ENCODE peak calls at places on chromosomes 13 and 19, in four cellular contexts. One of them, this sample, is unnamed.

GRCh38 chr19:52343548-52343947 is 7.5 kb downstream of the ZNF610 start:
- DNase-seq in CD8-positive, alpha-beta T cell: peak; percentile 24
- DNase-seq in psoas muscle: peak; percentile 19
- DNase-seq in heart left ventricle: peak; percentile 58
- DNase-seq in this sample: peak; percentile 15

GRCh38 chr13:47135800-47136658 is 239.2 kb upstream of the HTR2A start:
- DNase-seq in CD8-positive, alpha-beta T cell: no peak
- DNase-seq in psoas muscle: no peak
- DNase-seq in heart left ventricle: no peak
- DNase-seq in this sample: no peak

GRCh38 chr19:16888629-16889371 is at the start of gene F2RL3:
- DNase-seq in CD8-positive, alpha-beta T cell: no peak
- DNase-seq in heart left ventricle: peak; percentile 68
- DNase-seq in psoas muscle: peak; percentile 55
- DNase-seq in this sample: peak; percentile 78

GRCh38 chr13:80945328-80945727 is 604.4 kb upstream of the SPRY2 start:
- DNase-seq in psoas muscle: no peak
- DNase-seq in CD8-positive, alpha-beta T cell: no peak
- DNase-seq in heart left ventricle: no peak
- DNase-seq in this sample: no peak

GRCh38 chr19:38273499-38273898 is 9.1 kb downstream of the SPINT2 start:
- DNase-seq in CD8-positive, alpha-beta T cell: no peak
- DNase-seq in psoas muscle: no peak
- DNase-seq in heart left ventricle: no peak
- DNase-seq in this sample: no peak

GRCh38 chr13:78382481-78382880 is 220.9 kb downstream of the POU4F1 start:
- DNase-seq in heart left ventricle: peak; percentile 13
- DNase-seq in psoas muscle: no peak
- DNase-seq in CD8-positive, alpha-beta T cell: no peak
- DNase-seq in this sample: no peak

GRCh38 chr13:26867451-26868067 is 107.0 kb upstream of the GPR12 start:
- DNase-seq in CD8-positive, alpha-beta T cell: no peak
- DNase-seq in heart left ventricle: peak; percentile 15
- DNase-seq in psoas muscle: no peak
- DNase-seq in this sample: no peak

GRCh38 chr19:43438291-43439162 is 23.8 kb downstream of the TEX101 start:
- DNase-seq in CD8-positive, alpha-beta T cell: no peak
- DNase-seq in heart left ventricle: peak; percentile 74
- DNase-seq in psoas muscle: peak; percentile 20
- DNase-seq in this sample: no peak

GRCh38 chr19:48452656-48453480 is 2.5 kb upstream of the KCNJ14 start:
- DNase-seq in CD8-positive, alpha-beta T cell: no peak
- DNase-seq in psoas muscle: no peak
- DNase-seq in heart left ventricle: no peak
- DNase-seq in this sample: no peak

GRCh38 chr19:6744381-6745288 is 5.2 kb downstream of the TRIP10 start:
- DNase-seq in heart left ventricle: peak; percentile 95
- DNase-seq in psoas muscle: peak; percentile 91
- DNase-seq in CD8-positive, alpha-beta T cell: no peak
- DNase-seq in this sample: no peak

GRCh38 chr19:48393559-48394330 is at the start of gene GRIN2D:
- DNase-seq in psoas muscle: no peak
- DNase-seq in heart left ventricle: no peak
- DNase-seq in CD8-positive, alpha-beta T cell: no peak
- DNase-seq in this sample: no peak

GRCh38 chr13:114162533-114162922 is 16.5 kb upstream of the CFAP97D2 start:
- DNase-seq in psoas muscle: no peak
- DNase-seq in heart left ventricle: no peak
- DNase-seq in CD8-positive, alpha-beta T cell: no peak
- DNase-seq in this sample: no peak

GRCh38 chr13:111076156-111077013 is 38.7 kb upstream of the ARHGEF7 start:
- DNase-seq in psoas muscle: no peak
- DNase-seq in heart left ventricle: no peak
- DNase-seq in CD8-positive, alpha-beta T cell: no peak
- DNase-seq in this sample: no peak

GRCh38 chr13:92175330-92175729 is 776.9 kb downstream of the GPC5 start:
- DNase-seq in heart left ventricle: peak; percentile 9
- DNase-seq in CD8-positive, alpha-beta T cell: no peak
- DNase-seq in psoas muscle: no peak
- DNase-seq in this sample: peak; percentile 74

GRCh38 chr13:100304241-100304640 is 215.3 kb downstream of the PCCA start:
- DNase-seq in heart left ventricle: no peak
- DNase-seq in psoas muscle: no peak
- DNase-seq in CD8-positive, alpha-beta T cell: no peak
- DNase-seq in this sample: no peak

GRCh38 chr13:67278230-67278629 is 48.1 kb upstream of the PCDH9 start:
- DNase-seq in psoas muscle: no peak
- DNase-seq in CD8-positive, alpha-beta T cell: no peak
- DNase-seq in heart left ventricle: no peak
- DNase-seq in this sample: no peak

GRCh38 chr19:43229315-43229714 is 23.9 kb upstream of the PSG4 start:
- DNase-seq in heart left ventricle: no peak
- DNase-seq in CD8-positive, alpha-beta T cell: no peak
- DNase-seq in psoas muscle: no peak
- DNase-seq in this sample: peak; percentile 47

GRCh38 chr19:15300533-15301194 is 31.7 kb downstream of the BRD4 start:
- DNase-seq in CD8-positive, alpha-beta T cell: no peak
- DNase-seq in psoas muscle: no peak
- DNase-seq in heart left ventricle: no peak
- DNase-seq in this sample: no peak

GRCh38 chr19:15304140-15304705 is 28.1 kb downstream of the BRD4 start:
- DNase-seq in heart left ventricle: peak; percentile 37
- DNase-seq in CD8-positive, alpha-beta T cell: no peak
- DNase-seq in psoas muscle: no peak
- DNase-seq in this sample: no peak

GRCh38 chr19:15299568-15300409 is 32.5 kb downstream of the BRD4 start:
- DNase-seq in heart left ventricle: no peak
- DNase-seq in CD8-positive, alpha-beta T cell: no peak
- DNase-seq in psoas muscle: no peak
- DNase-seq in this sample: no peak

GRCh38 chr19:15305582-15306334 is 26.6 kb downstream of the BRD4 start:
- DNase-seq in psoas muscle: no peak
- DNase-seq in CD8-positive, alpha-beta T cell: no peak
- DNase-seq in heart left ventricle: no peak
- DNase-seq in this sample: no peak

DNA sequence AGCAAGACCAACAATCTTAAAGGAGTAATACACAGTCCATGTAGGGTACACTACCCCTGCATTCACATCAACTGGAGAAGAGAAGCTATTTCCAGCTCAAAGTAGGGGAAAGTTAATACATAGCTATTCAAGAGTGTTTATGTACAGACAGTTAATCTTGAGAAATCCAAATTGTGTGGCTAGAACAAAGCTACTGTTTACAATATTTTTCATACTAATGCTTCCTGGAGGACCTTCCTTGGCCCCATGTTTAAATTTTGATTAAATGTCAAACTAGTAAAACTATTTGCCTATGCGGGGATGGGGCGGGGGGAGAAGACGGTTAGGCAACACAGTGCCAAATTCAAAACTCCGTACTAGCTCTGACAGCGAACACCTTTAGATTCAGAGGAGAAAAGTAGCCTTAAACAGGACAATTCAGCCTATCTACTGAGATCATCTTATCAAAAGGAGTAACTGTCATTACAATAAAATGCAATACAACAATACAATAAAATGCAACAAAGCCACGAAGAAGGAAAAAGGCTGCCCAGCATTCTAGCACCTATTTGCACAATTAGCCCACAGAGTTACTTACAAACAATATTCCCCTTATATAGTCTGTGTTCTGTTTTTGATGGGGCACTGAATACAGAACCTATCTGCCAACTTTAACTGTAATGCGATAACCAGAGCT is 29.1 kb downstream of the BRD4 start:
- DNase-seq in psoas muscle: no peak
- DNase-seq in heart left ventricle: no peak
- DNase-seq in CD8-positive, alpha-beta T cell: no peak
- DNase-seq in this sample: no peak
- H3K4me1 ChIP-seq in psoas muscle: peaks cover 88% of the 10 kb centered on the region
- H3K4me1 ChIP-seq in heart left ventricle: peaks cover 88% of the 10 kb centered on the region
- H3K4me1 ChIP-seq in CD8-positive, alpha-beta T cell: peaks cover 73% of the 10 kb centered on the region
- H3K4me1 ChIP-seq in this sample: peaks cover 8% of the 10 kb centered on the region

DNA sequence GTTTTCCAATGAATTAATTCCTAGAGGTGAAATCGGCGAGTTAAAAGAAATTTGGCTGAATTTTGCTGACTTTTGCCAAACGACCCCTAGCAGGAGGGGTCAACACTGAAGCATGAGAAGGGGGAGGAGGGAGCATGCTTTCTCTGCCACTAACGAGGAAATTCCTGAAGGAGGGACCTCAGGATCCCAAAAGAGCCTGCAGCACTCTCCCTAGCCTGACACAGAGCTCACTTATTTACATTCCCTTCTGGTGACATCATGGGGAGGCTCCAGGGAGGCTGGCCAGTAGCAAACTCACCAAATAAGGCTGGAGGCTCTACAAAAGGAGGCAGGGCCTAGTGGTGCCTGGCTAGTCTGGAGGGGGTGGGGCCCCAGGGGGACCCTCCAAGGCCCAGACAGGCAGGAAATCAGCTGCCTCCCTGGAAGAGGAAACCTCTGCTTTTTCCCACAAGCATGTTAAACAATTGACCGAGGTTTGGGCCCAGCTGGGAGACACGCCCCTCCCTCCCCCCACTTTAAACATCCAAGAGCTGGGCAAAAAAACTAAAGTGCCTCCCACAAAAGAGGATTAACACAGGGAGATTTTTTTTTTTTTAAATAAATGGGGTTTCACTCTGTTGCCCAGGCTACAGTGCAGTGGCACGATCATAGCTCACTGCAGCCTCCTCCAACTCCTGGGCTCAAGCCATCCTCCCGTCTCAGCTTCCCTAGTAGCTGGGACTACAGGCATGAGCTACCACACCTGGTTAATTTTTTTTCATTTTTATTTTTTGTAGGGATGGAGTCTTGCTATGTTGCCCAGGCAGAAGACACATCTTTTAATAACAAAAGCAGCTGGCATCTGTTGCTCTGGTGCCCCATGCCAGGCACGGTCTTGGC is 2.1 kb downstream of the DAPK3 start:
- DNase-seq in CD8-positive, alpha-beta T cell: no peak
- DNase-seq in heart left ventricle: peak; percentile 96
- DNase-seq in psoas muscle: peak; percentile 84
- DNase-seq in this sample: no peak
- H3K4me1 ChIP-seq in CD8-positive, alpha-beta T cell: peaks cover 20% of the 10 kb centered on the region
- H3K4me1 ChIP-seq in heart left ventricle: peaks cover 54% of the 10 kb centered on the region
- H3K4me1 ChIP-seq in psoas muscle: peaks cover 47% of the 10 kb centered on the region
- H3K4me1 ChIP-seq in this sample: peaks cover 4% of the 10 kb centered on the region

DNA sequence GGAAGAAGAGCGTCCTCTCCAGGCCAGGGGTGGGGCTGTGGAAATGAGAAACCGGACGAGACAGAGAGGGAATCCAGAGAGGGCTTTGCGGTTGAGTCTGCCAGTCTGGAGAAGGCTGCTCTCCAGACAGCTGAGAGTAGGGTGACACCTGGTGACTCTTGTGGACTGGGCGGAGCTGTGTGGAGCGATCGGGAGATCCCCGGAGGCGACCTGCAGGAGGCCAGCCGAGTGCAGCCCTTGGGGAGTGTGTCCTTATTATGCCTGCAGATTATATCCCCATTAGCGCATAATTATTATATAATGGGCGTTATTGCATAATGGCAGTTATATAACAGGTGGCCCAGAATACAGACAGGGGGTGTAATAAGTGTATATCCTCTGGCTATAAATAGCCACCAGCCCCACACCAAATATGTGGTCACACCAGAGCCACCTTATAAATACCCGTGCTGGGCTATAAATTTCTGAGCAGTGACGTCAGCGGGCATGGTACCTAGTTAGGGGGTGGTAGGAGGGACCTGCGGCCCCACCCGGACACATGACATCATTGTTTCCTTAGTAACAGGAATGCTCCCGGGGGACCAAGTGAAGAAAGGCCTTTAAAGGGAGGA is 41.2 kb downstream of the NFIX start:
- DNase-seq in heart left ventricle: no peak
- DNase-seq in psoas muscle: peak; percentile 69
- DNase-seq in CD8-positive, alpha-beta T cell: no peak
- DNase-seq in this sample: peak; percentile 76
- H3K4me1 ChIP-seq in heart left ventricle: peaks cover 100% of the 10 kb centered on the region
- H3K4me1 ChIP-seq in psoas muscle: peaks cover 98% of the 10 kb centered on the region
- H3K4me1 ChIP-seq in CD8-positive, alpha-beta T cell: no peaks in the 10 kb centered on the region
- H3K4me1 ChIP-seq in this sample: peaks cover 12% of the 10 kb centered on the region

GRCh38 chr13:30866692-30867669 is 39.1 kb upstream of the MEDAG start:
- DNase-seq in psoas muscle: no peak
- DNase-seq in CD8-positive, alpha-beta T cell: no peak
- DNase-seq in heart left ventricle: no peak
- DNase-seq in this sample: no peak
- H3K4me1 ChIP-seq in psoas muscle: peaks cover 31% of the 10 kb centered on the region
- H3K4me1 ChIP-seq in CD8-positive, alpha-beta T cell: no peaks in the 10 kb centered on the region
- H3K4me1 ChIP-seq in heart left ventricle: peaks cover 28% of the 10 kb centered on the region
- H3K4me1 ChIP-seq in this sample: no peaks in the 10 kb centered on the region

GRCh38 chr19:3373971-3374368 is 7.6 kb downstream of the NFIC start:
- DNase-seq in psoas muscle: no peak
- DNase-seq in CD8-positive, alpha-beta T cell: no peak
- DNase-seq in heart left ventricle: no peak
- DNase-seq in this sample: no peak
- H3K4me1 ChIP-seq in psoas muscle: peaks cover 50% of the 10 kb centered on the region
- H3K4me1 ChIP-seq in CD8-positive, alpha-beta T cell: peaks cover 3% of the 10 kb centered on the region
- H3K4me1 ChIP-seq in heart left ventricle: peaks cover 43% of the 10 kb centered on the region
- H3K4me1 ChIP-seq in this sample: no peaks in the 10 kb centered on the region

GRCh38 chr13:97240789-97241734 is 18.9 kb downstream of the MBNL2 start:
- DNase-seq in heart left ventricle: no peak
- DNase-seq in psoas muscle: no peak
- DNase-seq in CD8-positive, alpha-beta T cell: no peak
- DNase-seq in this sample: no peak
- H3K4me1 ChIP-seq in heart left ventricle: peaks cover 94% of the 10 kb centered on the region
- H3K4me1 ChIP-seq in psoas muscle: peaks cover 90% of the 10 kb centered on the region
- H3K4me1 ChIP-seq in CD8-positive, alpha-beta T cell: peaks cover 3% of the 10 kb centered on the region
- H3K4me1 ChIP-seq in this sample: no peaks in the 10 kb centered on the region

DNA sequence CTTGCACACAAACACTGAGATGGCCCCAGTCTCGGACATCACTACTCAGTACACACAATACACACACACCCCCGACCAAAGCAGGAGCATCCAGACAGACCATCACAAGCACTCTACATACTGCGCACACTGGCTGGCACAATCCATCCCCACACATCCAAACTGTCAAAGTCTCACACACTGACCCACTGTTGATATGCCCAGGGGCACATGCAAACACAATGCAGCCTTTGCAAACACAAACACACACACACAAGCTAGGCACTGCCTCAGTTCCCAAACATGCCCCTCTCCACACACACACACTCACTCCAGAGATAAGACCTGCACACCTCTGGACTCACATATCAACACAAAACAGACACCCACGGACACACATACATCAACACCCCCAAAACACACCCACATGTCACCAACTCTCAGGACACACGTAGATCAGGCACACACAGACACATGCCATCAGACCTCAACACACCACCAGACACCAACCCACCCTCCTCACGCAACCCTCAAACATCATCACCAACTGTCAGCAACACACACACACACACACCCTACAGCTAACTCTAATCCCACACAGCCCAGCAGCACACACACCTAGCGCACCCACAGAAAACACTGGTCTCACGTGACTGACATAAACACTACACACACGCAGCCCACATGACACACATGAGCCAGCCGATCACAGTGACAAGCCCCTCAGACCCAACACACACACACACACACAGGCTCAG is 1.9 kb downstream of the BBC3 start:
- DNase-seq in heart left ventricle: no peak
- DNase-seq in CD8-positive, alpha-beta T cell: peak; percentile 29
- DNase-seq in psoas muscle: no peak
- DNase-seq in this sample: no peak
- H3K4me1 ChIP-seq in heart left ventricle: peaks cover 40% of the 10 kb centered on the region
- H3K4me1 ChIP-seq in CD8-positive, alpha-beta T cell: peaks cover 47% of the 10 kb centered on the region
- H3K4me1 ChIP-seq in psoas muscle: peaks cover 15% of the 10 kb centered on the region
- H3K4me1 ChIP-seq in this sample: peaks cover 36% of the 10 kb centered on the region

GRCh38 chr13:109785141-109785891 is 1.1 kb downstream of the IRS2 start:
- DNase-seq in CD8-positive, alpha-beta T cell: peak; percentile 37
- DNase-seq in psoas muscle: peak; percentile 45
- DNase-seq in heart left ventricle: no peak
- DNase-seq in this sample: no peak
- H3K4me1 ChIP-seq in CD8-positive, alpha-beta T cell: peaks cover 18% of the 10 kb centered on the region
- H3K4me1 ChIP-seq in psoas muscle: peaks cover 20% of the 10 kb centered on the region
- H3K4me1 ChIP-seq in heart left ventricle: peaks cover 49% of the 10 kb centered on the region
- H3K4me1 ChIP-seq in this sample: peaks cover 21% of the 10 kb centered on the region

GRCh38 chr13:21020176-21020575 is 41.2 kb downstream of the LATS2 start:
- DNase-seq in heart left ventricle: no peak
- DNase-seq in psoas muscle: no peak
- DNase-seq in CD8-positive, alpha-beta T cell: no peak
- DNase-seq in this sample: no peak
- H3K4me1 ChIP-seq in heart left ventricle: peaks cover 45% of the 10 kb centered on the region
- H3K4me1 ChIP-seq in psoas muscle: peaks cover 63% of the 10 kb centered on the region
- H3K4me1 ChIP-seq in CD8-positive, alpha-beta T cell: peaks cover 3% of the 10 kb centered on the region
- H3K4me1 ChIP-seq in this sample: no peaks in the 10 kb centered on the region

This sample was measured in MM.1S.